ENCODE peak calls at places on chromosomes 13 and 19, in six cellular contexts. T, Q, W, F, U and A are unnamed samples.

GRCh38 chr13:38530492-38530891 is 156.4 kb upstream of the FREM2 start:
- DNase-seq in T (no peak), Q (no peak), W (no peak), F (no peak), U (no peak), A (no peak)

GRCh38 chr19:18479964-18480723 is 41.7 kb downstream of the ELL start:
- DNase-seq in T (peak; percentile 89), Q (no peak), W (no peak), F (peak; percentile 49), U (no peak), A (no peak)

GRCh38 chr19:35943542-35944301 is 7.5 kb downstream of the LRFN3 start:
- DNase-seq in T (no peak), Q (no peak), W (no peak), F (no peak), U (no peak), A (no peak)

GRCh38 chr19:40604647-40605200 is 3.6 kb downstream of the LTBP4 start:
- DNase-seq in T (no peak), Q (no peak), W (no peak), F (no peak), U (peak; percentile 73), A (no peak)

GRCh38 chr13:112645327-112645914 is 44.4 kb upstream of the ATP11A start:
- DNase-seq in T (no peak), Q (no peak), W (no peak), F (no peak), U (no peak), A (peak; percentile 56)

GRCh38 chr19:8117991-8118390 is 31.4 kb downstream of the FBN3 start:
- DNase-seq in T (no peak), Q (no peak), W (no peak), F (no peak), U (no peak), A (no peak)

GRCh38 chr19:5191091-5191490 is 149.5 kb downstream of the PTPRS start:
- DNase-seq in T (no peak), Q (no peak), W (no peak), F (no peak), U (no peak), A (no peak)

GRCh38 chr19:3690551-3691371 is 9.5 kb downstream of the PIP5K1C start:
- DNase-seq in T (no peak), Q (no peak), W (no peak), F (no peak), U (no peak), A (no peak)

GRCh38 chr13:110812111-110812868 is 98.8 kb downstream of the ING1 start:
- DNase-seq in T (no peak), Q (peak; percentile 68), W (no peak), F (no peak), U (no peak), A (peak; percentile 80)

GRCh38 chr13:32976046-32976781 is 40.0 kb upstream of the KL start:
- DNase-seq in T (no peak), Q (no peak), W (no peak), F (no peak), U (no peak), A (no peak)

GRCh38 chr13:60164490-60164889 is 762 bp upstream of the DIAPH3 start:
- DNase-seq in T (no peak), Q (no peak), W (no peak), F (no peak), U (no peak), A (no peak)

GRCh38 chr19:18112989-18113478 is 15.5 kb downstream of the MAST3 start:
- DNase-seq in T (peak; percentile 85), Q (peak; percentile 97), W (peak; percentile 71), F (peak; percentile 87), U (peak; percentile 88), A (peak; percentile 84)

GRCh38 chr19:57803594-57804325 is 11.0 kb downstream of the ZNF552 start:
- DNase-seq in T (no peak), Q (peak; percentile 78), W (peak; percentile 30), F (peak; percentile 43), U (no peak), A (no peak)

GRCh38 chr13:99626461-99627082 is 125.3 kb downstream of the TM9SF2 start:
- DNase-seq in T (no peak), Q (no peak), W (no peak), F (no peak), U (no peak), A (no peak)

GRCh38 chr19:51352783-51353360 is 10.9 kb upstream of the VSIG10L start:
- DNase-seq in T (no peak), Q (no peak), W (no peak), F (no peak), U (no peak), A (no peak)

GRCh38 chr13:113080901-113081521 is 24.6 kb upstream of the F7 start:
- DNase-seq in T (no peak), Q (no peak), W (no peak), F (no peak), U (no peak), A (peak; percentile 76)

GRCh38 chr13:40251343-40252032 is 415.0 kb downstream of the FOXO1 start:
- DNase-seq in T (no peak), Q (no peak), W (no peak), F (no peak), U (no peak), A (no peak)

GRCh38 chr13:32426191-32426980 is 1.5 kb downstream of the N4BP2L1 start:
- DNase-seq in T (no peak), Q (no peak), W (no peak), F (no peak), U (no peak), A (no peak)

GRCh38 chr19:48443262-48443661 is 2.5 kb upstream of the GRWD1 start:
- DNase-seq in T (no peak), Q (no peak), W (no peak), F (peak; percentile 43), U (no peak), A (peak; percentile 89)

GRCh38 chr19:3880471-3881271 is at the start of gene ATCAY:
- DNase-seq in T (no peak), Q (peak; percentile 71), W (no peak), F (no peak), U (no peak), A (peak; percentile 77)

GRCh38 chr19:40219721-40220276 is 1.6 kb upstream of the TTC9B start:
- DNase-seq in T (no peak), Q (no peak), W (no peak), F (no peak), U (no peak), A (no peak)

GRCh38 chr19:2666344-2666994 is 36.0 kb downstream of the GNG7 start:
- DNase-seq in T (no peak), Q (no peak), W (no peak), F (no peak), U (no peak), A (no peak)

GRCh38 chr13:76326343-76326742 is 559.9 kb downstream of the KCTD12 start:
- DNase-seq in T (no peak), Q (no peak), W (no peak), F (no peak), U (no peak), A (no peak)

GRCh38 chr13:44396963-44397580 is 23.4 kb downstream of the SERP2 start:
- DNase-seq in T (no peak), Q (no peak), W (no peak), F (no peak), U (no peak), A (no peak)

GRCh38 chr13:112032186-112032835 is 34.6 kb upstream of the SOX1 start:
- DNase-seq in T (no peak), Q (no peak), W (no peak), F (no peak), U (no peak), A (no peak)

GRCh38 chr13:29081697-29082440 is 261.7 kb downstream of the MTUS2 start:
- DNase-seq in T (no peak), Q (no peak), W (no peak), F (no peak), U (no peak), A (no peak)

GRCh38 chr13:91459485-91459884 is 61.1 kb downstream of the GPC5 start:
- DNase-seq in T (no peak), Q (no peak), W (peak; percentile 0), F (no peak), U (no peak), A (no peak)

GRCh38 chr19:17576758-17577532 is 21.5 kb downstream of the COLGALT1 start:
- DNase-seq in T (no peak), Q (peak; percentile 98), W (no peak), F (no peak), U (peak; percentile 47), A (peak; percentile 87)

GRCh38 chr13:27262546-27262945 is 8.1 kb upstream of the RASL11A start:
- DNase-seq in T (no peak), Q (no peak), W (no peak), F (no peak), U (no peak), A (no peak)

GRCh38 chr13:46951516-46951915 is 54.7 kb upstream of the HTR2A start:
- DNase-seq in T (no peak), Q (no peak), W (no peak), F (no peak), U (no peak), A (no peak)

GRCh38 chr13:83733293-83733692 is 149.0 kb downstream of the SLITRK1 start:
- DNase-seq in T (no peak), Q (no peak), W (no peak), F (no peak), U (no peak), A (no peak)

DNA sequence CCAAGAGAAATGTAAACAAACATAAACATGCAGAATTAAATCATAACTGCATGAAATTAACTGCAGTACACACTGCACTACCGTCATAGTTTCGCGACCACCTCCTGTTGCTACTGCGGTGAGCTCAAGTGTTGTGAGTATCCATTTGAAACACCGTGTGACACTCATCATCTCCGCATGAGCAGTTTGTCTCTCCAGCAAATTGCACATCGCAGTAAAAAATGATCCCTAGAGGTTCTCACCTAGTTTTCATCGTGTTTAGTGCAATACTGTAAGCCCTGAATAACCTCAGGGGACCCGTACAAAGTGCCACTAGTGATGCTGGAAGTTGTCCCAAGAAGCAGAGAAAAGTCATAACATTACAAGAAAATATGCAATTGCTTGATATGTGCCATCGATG is 147.7 kb downstream of the DPF1 start:
- DNase-seq in T (no peak), Q (no peak), W (no peak), F (no peak), U (no peak), A (no peak)
- TF ChIP-seq EP300 in T (no peak), Q (no peak), W (no peak), F (no peak), U (no peak), A (no peak)

DNA sequence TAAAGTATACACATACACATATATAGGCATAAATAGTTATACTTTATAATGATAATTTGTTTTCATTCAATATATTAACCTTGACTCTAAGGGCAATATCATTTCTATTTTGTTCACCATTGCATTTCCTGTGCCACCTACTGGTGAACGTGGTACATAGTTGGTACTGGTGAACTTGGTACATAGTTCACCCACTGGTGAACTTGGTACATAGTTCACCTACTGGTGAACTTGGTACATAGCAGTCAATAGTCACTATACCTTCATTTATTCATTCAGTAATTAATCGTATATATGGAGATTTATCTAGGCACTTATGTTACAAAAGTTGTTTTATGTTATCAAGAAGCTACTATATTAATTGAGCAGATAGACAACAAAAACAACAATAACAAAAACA is 172.6 kb upstream of the ATXN8OS start:
- DNase-seq in T (no peak), Q (no peak), W (peak; percentile 5), F (no peak), U (no peak), A (no peak)
- TF ChIP-seq CTCF in T (no peak), Q (no peak), W (no peak), F (peak; percentile 10), U (no peak), A (no peak)

GRCh38 chr19:13302521-13303270 is 152.5 kb downstream of the IER2 start:
- DNase-seq in T (no peak), Q (no peak), W (no peak), F (no peak), U (no peak), A (no peak)
- H3K36me3 ChIP-seq in T (no peaks in the 10 kb centered on the region), Q (peaks cover 3% of the 10 kb centered on the region), W (no peaks in the 10 kb centered on the region), F (no peaks in the 10 kb centered on the region), U (no peaks in the 10 kb centered on the region), A (no peaks in the 10 kb centered on the region)

GRCh38 chr13:103303078-103303651 is 236.9 kb upstream of the SLC10A2 start:
- DNase-seq in T (no peak), Q (no peak), W (no peak), F (no peak), U (no peak), A (no peak)
- TF ChIP-seq EP300 in T (no peak), Q (no peak), W (no peak), F (no peak), U (no peak), A (no peak)